ENCODE peak calls at places on chromosomes 16 and 17, in six cellular contexts. One of them, this sample, is unnamed. For H3K36me3, the result is how much of the 10 kb centered on the place peaks cover.

GRCh38 chr17:65231662-65232335 is 94.6 kb downstream of the RGS9 start:
- DNase-seq in fibroblast of lung: peak
- DNase-seq in tibial nerve: peak
- DNase-seq in ovary: no peak
- DNase-seq in SJCRH30: peak
- DNase-seq in sigmoid colon: no peak
- DNase-seq in this sample: no peak

GRCh38 chr17:27315322-27315721 is 21.4 kb downstream of the WSB1 start:
- DNase-seq in fibroblast of lung: peak
- DNase-seq in tibial nerve: peak
- DNase-seq in sigmoid colon: peak
- DNase-seq in SJCRH30: no peak
- DNase-seq in ovary: peak
- DNase-seq in this sample: peak

GRCh38 chr17:78933959-78934568 is 8.9 kb upstream of the TIMP2 start:
- DNase-seq in SJCRH30: peak
- DNase-seq in fibroblast of lung: peak
- DNase-seq in tibial nerve: peak
- DNase-seq in sigmoid colon: peak
- DNase-seq in ovary: peak
- DNase-seq in this sample: peak

GRCh38 chr17:66748578-66748977 is 86.3 kb upstream of the CACNG5 start:
- DNase-seq in fibroblast of lung: no peak
- DNase-seq in ovary: no peak
- DNase-seq in SJCRH30: no peak
- DNase-seq in sigmoid colon: peak
- DNase-seq in tibial nerve: no peak
- DNase-seq in this sample: no peak

GRCh38 chr17:9725575-9725974 is 65.8 kb downstream of the DHRS7C start:
- DNase-seq in fibroblast of lung: peak
- DNase-seq in sigmoid colon: no peak
- DNase-seq in ovary: no peak
- DNase-seq in SJCRH30: no peak
- DNase-seq in tibial nerve: no peak
- DNase-seq in this sample: no peak

GRCh38 chr16:72990003-72990521 is 57.9 kb downstream of the ZFHX3 start:
- DNase-seq in SJCRH30: peak
- DNase-seq in tibial nerve: peak
- DNase-seq in sigmoid colon: peak
- DNase-seq in ovary: no peak
- DNase-seq in fibroblast of lung: peak
- DNase-seq in this sample: peak

GRCh38 chr16:88456356-88457292 is 3.5 kb downstream of the ZFPM1 start:
- DNase-seq in tibial nerve: no peak
- DNase-seq in sigmoid colon: no peak
- DNase-seq in SJCRH30: no peak
- DNase-seq in fibroblast of lung: no peak
- DNase-seq in ovary: no peak
- DNase-seq in this sample: no peak

GRCh38 chr17:16215965-16216316 is 607 bp upstream of the NCOR1 start:
- DNase-seq in fibroblast of lung: no peak
- DNase-seq in ovary: no peak
- DNase-seq in tibial nerve: peak
- DNase-seq in sigmoid colon: no peak
- DNase-seq in SJCRH30: peak
- DNase-seq in this sample: no peak

GRCh38 chr17:75010683-75011406 is 1.6 kb upstream of the MRPL58 start:
- DNase-seq in sigmoid colon: peak
- DNase-seq in fibroblast of lung: peak
- DNase-seq in tibial nerve: no peak
- DNase-seq in SJCRH30: peak
- DNase-seq in ovary: peak
- DNase-seq in this sample: no peak

GRCh38 chr17:61157246-61157887 is 242.3 kb upstream of the TBX2 start:
- DNase-seq in sigmoid colon: no peak
- DNase-seq in fibroblast of lung: peak
- DNase-seq in tibial nerve: no peak
- DNase-seq in ovary: no peak
- DNase-seq in SJCRH30: peak
- DNase-seq in this sample: no peak

GRCh38 chr16:19003935-19004334 is 20.2 kb downstream of the TMC7 start:
- DNase-seq in sigmoid colon: no peak
- DNase-seq in tibial nerve: no peak
- DNase-seq in fibroblast of lung: no peak
- DNase-seq in ovary: no peak
- DNase-seq in SJCRH30: no peak
- DNase-seq in this sample: no peak

GRCh38 chr17:42313773-42314566 is 25.7 kb downstream of the STAT5A start:
- DNase-seq in sigmoid colon: no peak
- DNase-seq in fibroblast of lung: peak
- DNase-seq in tibial nerve: no peak
- DNase-seq in SJCRH30: no peak
- DNase-seq in ovary: no peak
- DNase-seq in this sample: no peak

GRCh38 chr16:35735403-35736251 is 2276.2 kb downstream of the TP53TG3F start:
- DNase-seq in ovary: no peak
- DNase-seq in tibial nerve: no peak
- DNase-seq in SJCRH30: no peak
- DNase-seq in sigmoid colon: no peak
- DNase-seq in fibroblast of lung: no peak
- DNase-seq in this sample: peak

GRCh38 chr17:41835800-41836549 is at the start of gene NT5C3B:
- DNase-seq in tibial nerve: no peak
- DNase-seq in fibroblast of lung: peak
- DNase-seq in ovary: peak
- DNase-seq in sigmoid colon: peak
- DNase-seq in SJCRH30: peak
- DNase-seq in this sample: no peak

GRCh38 chr16:51818342-51818944 is 667.4 kb upstream of the SALL1 start:
- DNase-seq in tibial nerve: no peak
- DNase-seq in sigmoid colon: no peak
- DNase-seq in fibroblast of lung: peak
- DNase-seq in ovary: no peak
- DNase-seq in SJCRH30: peak
- DNase-seq in this sample: no peak

GRCh38 chr16:68658974-68659360 is 13.9 kb downstream of the CDH3 start:
- DNase-seq in fibroblast of lung: no peak
- DNase-seq in ovary: no peak
- DNase-seq in SJCRH30: no peak
- DNase-seq in sigmoid colon: no peak
- DNase-seq in tibial nerve: no peak
- DNase-seq in this sample: no peak

GRCh38 chr16:68662035-68662434 is 16.9 kb downstream of the CDH3 start:
- DNase-seq in tibial nerve: no peak
- DNase-seq in sigmoid colon: peak
- DNase-seq in SJCRH30: no peak
- DNase-seq in ovary: no peak
- DNase-seq in fibroblast of lung: no peak
- DNase-seq in this sample: no peak

GRCh38 chr16:68665501-68665900 is 20.4 kb downstream of the CDH3 start:
- DNase-seq in ovary: no peak
- DNase-seq in SJCRH30: no peak
- DNase-seq in sigmoid colon: no peak
- DNase-seq in tibial nerve: no peak
- DNase-seq in fibroblast of lung: peak
- DNase-seq in this sample: no peak

GRCh38 chr16:68668266-68668665 is 23.2 kb downstream of the CDH3 start:
- DNase-seq in tibial nerve: no peak
- DNase-seq in sigmoid colon: no peak
- DNase-seq in SJCRH30: no peak
- DNase-seq in ovary: no peak
- DNase-seq in fibroblast of lung: no peak
- DNase-seq in this sample: no peak

DNA sequence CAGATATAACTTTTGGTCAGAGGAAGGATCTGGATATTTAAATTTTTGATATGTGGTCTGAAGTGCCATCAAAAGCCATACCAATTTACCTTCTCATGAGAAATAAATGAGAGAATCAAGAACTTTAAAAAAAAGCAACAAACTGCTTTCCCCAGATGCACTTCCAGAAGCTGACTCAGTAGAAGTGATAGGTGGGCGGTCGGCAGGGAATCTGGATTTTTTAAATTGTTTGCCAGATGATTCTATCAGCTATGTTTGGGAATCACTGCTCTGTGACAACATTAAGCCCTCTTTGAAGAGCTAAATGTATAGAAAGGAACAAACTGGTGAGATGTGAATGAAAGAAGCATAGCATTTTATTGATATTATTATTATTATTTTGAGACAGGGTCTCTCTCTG is 19.2 kb downstream of the CDH3 start:
- DNase-seq in tibial nerve: no peak
- DNase-seq in SJCRH30: no peak
- DNase-seq in sigmoid colon: no peak
- DNase-seq in fibroblast of lung: peak
- DNase-seq in ovary: no peak
- DNase-seq in this sample: no peak
- H3K36me3 ChIP-seq in tibial nerve: under half
- H3K36me3 ChIP-seq in SJCRH30: under half
- H3K36me3 ChIP-seq in sigmoid colon: under half
- H3K36me3 ChIP-seq in fibroblast of lung: under half
- H3K36me3 ChIP-seq in ovary: under half
- H3K36me3 ChIP-seq in this sample: under half

GRCh38 chr16:3513892-3514600 is 13.2 kb downstream of the CLUAP1 start:
- DNase-seq in ovary: no peak
- DNase-seq in SJCRH30: no peak
- DNase-seq in fibroblast of lung: no peak
- DNase-seq in tibial nerve: no peak
- DNase-seq in sigmoid colon: no peak
- DNase-seq in this sample: no peak
- H3K36me3 ChIP-seq in ovary: under half
- H3K36me3 ChIP-seq in SJCRH30: under half
- H3K36me3 ChIP-seq in fibroblast of lung: under half
- H3K36me3 ChIP-seq in tibial nerve: half or more
- H3K36me3 ChIP-seq in sigmoid colon: half or more
- H3K36me3 ChIP-seq in this sample: half or more

GRCh38 chr17:76048711-76049110 is 21.6 kb upstream of the EVPL start:
- DNase-seq in fibroblast of lung: peak
- DNase-seq in SJCRH30: peak
- DNase-seq in tibial nerve: no peak
- DNase-seq in sigmoid colon: no peak
- DNase-seq in ovary: no peak
- DNase-seq in this sample: no peak
- H3K36me3 ChIP-seq in fibroblast of lung: under half
- H3K36me3 ChIP-seq in SJCRH30: half or more
- H3K36me3 ChIP-seq in tibial nerve: half or more
- H3K36me3 ChIP-seq in sigmoid colon: half or more
- H3K36me3 ChIP-seq in ovary: under half
- H3K36me3 ChIP-seq in this sample: half or more

DNA sequence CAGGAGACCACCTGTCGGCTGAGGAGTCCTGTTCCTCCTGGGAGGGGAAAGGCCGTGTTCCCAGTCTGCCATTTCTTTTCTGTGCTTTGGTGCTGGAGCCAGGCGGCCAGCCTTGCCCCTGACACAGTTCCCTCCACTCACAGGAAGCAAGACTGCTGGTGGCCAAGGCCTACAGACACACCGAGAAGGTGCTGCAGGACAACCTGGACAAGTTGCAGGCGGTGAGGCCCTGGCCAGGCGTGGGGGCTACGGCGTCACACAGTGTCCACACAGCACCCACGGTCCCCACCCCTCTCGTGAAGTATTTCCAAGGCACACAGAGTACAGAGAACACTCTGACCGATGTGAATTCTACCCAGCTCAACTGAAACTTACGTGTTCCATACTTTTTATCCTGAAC is 6.1 kb upstream of the RPL13 start:
- DNase-seq in ovary: no peak
- DNase-seq in SJCRH30: no peak
- DNase-seq in fibroblast of lung: no peak
- DNase-seq in tibial nerve: no peak
- DNase-seq in sigmoid colon: no peak
- DNase-seq in this sample: no peak
- H3K36me3 ChIP-seq in ovary: under half
- H3K36me3 ChIP-seq in SJCRH30: under half
- H3K36me3 ChIP-seq in fibroblast of lung: under half
- H3K36me3 ChIP-seq in tibial nerve: half or more
- H3K36me3 ChIP-seq in sigmoid colon: under half
- H3K36me3 ChIP-seq in this sample: half or more

GRCh38 chr16:27350006-27350405 is 36.2 kb downstream of the IL4R start:
- DNase-seq in tibial nerve: no peak
- DNase-seq in ovary: no peak
- DNase-seq in sigmoid colon: no peak
- DNase-seq in fibroblast of lung: no peak
- DNase-seq in SJCRH30: no peak
- DNase-seq in this sample: no peak
- H3K36me3 ChIP-seq in tibial nerve: half or more
- H3K36me3 ChIP-seq in ovary: under half
- H3K36me3 ChIP-seq in sigmoid colon: half or more
- H3K36me3 ChIP-seq in fibroblast of lung: under half
- H3K36me3 ChIP-seq in SJCRH30: half or more
- H3K36me3 ChIP-seq in this sample: half or more

GRCh38 chr16:8926827-8927226 is 36.9 kb downstream of the USP7 start:
- DNase-seq in ovary: no peak
- DNase-seq in tibial nerve: no peak
- DNase-seq in sigmoid colon: no peak
- DNase-seq in fibroblast of lung: no peak
- DNase-seq in SJCRH30: no peak
- DNase-seq in this sample: no peak

GRCh38 chr16:8925455-8925854 is 38.3 kb downstream of the USP7 start:
- DNase-seq in tibial nerve: no peak
- DNase-seq in ovary: no peak
- DNase-seq in sigmoid colon: no peak
- DNase-seq in SJCRH30: no peak
- DNase-seq in fibroblast of lung: no peak
- DNase-seq in this sample: no peak

GRCh38 chr16:8931864-8932263 is 31.8 kb downstream of the USP7 start:
- DNase-seq in sigmoid colon: no peak
- DNase-seq in tibial nerve: peak
- DNase-seq in fibroblast of lung: peak
- DNase-seq in SJCRH30: peak
- DNase-seq in ovary: peak
- DNase-seq in this sample: no peak

GRCh38 chr16:8929086-8929748 is 34.5 kb downstream of the USP7 start:
- DNase-seq in fibroblast of lung: no peak
- DNase-seq in tibial nerve: no peak
- DNase-seq in ovary: no peak
- DNase-seq in sigmoid colon: no peak
- DNase-seq in SJCRH30: no peak
- DNase-seq in this sample: no peak

GRCh38 chr16:8928467-8928957 is 35.2 kb downstream of the USP7 start:
- DNase-seq in fibroblast of lung: no peak
- DNase-seq in tibial nerve: no peak
- DNase-seq in ovary: no peak
- DNase-seq in sigmoid colon: no peak
- DNase-seq in SJCRH30: no peak
- DNase-seq in this sample: no peak
- H3K36me3 ChIP-seq in fibroblast of lung: under half
- H3K36me3 ChIP-seq in tibial nerve: under half
- H3K36me3 ChIP-seq in ovary: under half
- H3K36me3 ChIP-seq in sigmoid colon: under half
- H3K36me3 ChIP-seq in SJCRH30: under half
- H3K36me3 ChIP-seq in this sample: under half

This sample was measured in esophagus muscularis mucosa.